ENCODE peak calls at places on chromosome 18, in nine cellular contexts. K, E, X, Z, Y, W, Q, I and P are unnamed samples.

GRCh38 chr18:55588876-55589595 is 1.0 kb upstream of the TCF4 start:
- DNase-seq in K (no peak), E (peak), X (no peak), Z (peak), Y (no peak), W (peak), Q (no peak), I (no peak), P (peak)

GRCh38 chr18:25896178-25896780 is 194.1 kb downstream of the SS18 start:
- DNase-seq in K (peak), E (peak), X (peak), Z (peak), Y (peak), W (peak), Q (peak), I (peak), P (peak)

GRCh38 chr18:74896390-74896991 is 298.8 kb downstream of the ZNF407 start:
- DNase-seq in K (peak), E (peak), X (peak), Z (peak), Y (no peak), W (no peak), Q (peak), I (peak), P (peak)

GRCh38 chr18:73774836-73775509 is 372.7 kb downstream of the FBXO15 start:
- DNase-seq in K (no peak), E (peak), X (no peak), Z (peak), Y (no peak), W (no peak), Q (peak), I (no peak), P (peak)

GRCh38 chr18:43869451-43870008 is 592.2 kb upstream of the SYT4 start:
- DNase-seq in K (no peak), E (no peak), X (no peak), Z (no peak), Y (no peak), W (peak), Q (no peak), I (no peak), P (no peak)

GRCh38 chr18:25516747-25517498 is 165.0 kb upstream of the ZNF521 start:
- DNase-seq in K (no peak), E (no peak), X (no peak), Z (no peak), Y (no peak), W (no peak), Q (peak), I (no peak), P (no peak)

GRCh38 chr18:28267878-28268625 is 91.1 kb upstream of the CDH2 start:
- DNase-seq in K (no peak), E (peak), X (no peak), Z (peak), Y (no peak), W (no peak), Q (no peak), I (no peak), P (peak)

GRCh38 chr18:10726198-10727068 is 200.6 kb downstream of the NAPG start:
- DNase-seq in K (no peak), E (no peak), X (no peak), Z (peak), Y (no peak), W (no peak), Q (no peak), I (no peak), P (no peak)

GRCh38 chr18:59024829-59025228 is 114.9 kb upstream of the SEC11C start:
- DNase-seq in K (no peak), E (no peak), X (no peak), Z (no peak), Y (no peak), W (peak), Q (no peak), I (no peak), P (no peak)

GRCh38 chr18:26003391-26003790 is 87.0 kb downstream of the SS18 start:
- DNase-seq in K (no peak), E (peak), X (no peak), Z (peak), Y (no peak), W (no peak), Q (no peak), I (peak), P (no peak)

GRCh38 chr18:50836521-50836957 is 16.7 kb upstream of the MRO start:
- DNase-seq in K (no peak), E (peak), X (peak), Z (peak), Y (no peak), W (peak), Q (no peak), I (no peak), P (peak)

GRCh38 chr18:26717123-26717522 is 148.4 kb downstream of the AQP4 start:
- DNase-seq in K (no peak), E (no peak), X (no peak), Z (no peak), Y (no peak), W (no peak), Q (no peak), I (no peak), P (no peak)

GRCh38 chr18:54075681-54076080 is 148.8 kb downstream of the MBD2 start:
- DNase-seq in K (no peak), E (peak), X (no peak), Z (peak), Y (no peak), W (no peak), Q (no peak), I (no peak), P (no peak)

GRCh38 chr18:35430721-35431441 is 53.7 kb upstream of the ZNF396 start:
- DNase-seq in K (no peak), E (peak), X (no peak), Z (no peak), Y (no peak), W (no peak), Q (no peak), I (no peak), P (no peak)

GRCh38 chr18:28820353-28820752 is 643.4 kb upstream of the CDH2 start:
- DNase-seq in K (no peak), E (no peak), X (no peak), Z (no peak), Y (no peak), W (no peak), Q (no peak), I (no peak), P (no peak)

GRCh38 chr18:59724116-59724515 is 26.9 kb upstream of the CCBE1 start:
- DNase-seq in K (no peak), E (peak), X (no peak), Z (no peak), Y (no peak), W (no peak), Q (no peak), I (no peak), P (no peak)

GRCh38 chr18:51128533-51128932 is 68.9 kb downstream of the MEX3C start:
- DNase-seq in K (no peak), E (no peak), X (no peak), Z (no peak), Y (no peak), W (no peak), Q (no peak), I (no peak), P (peak)

GRCh38 chr18:73724908-73725307 is 422.7 kb downstream of the FBXO15 start:
- DNase-seq in K (no peak), E (no peak), X (no peak), Z (no peak), Y (no peak), W (peak), Q (no peak), I (no peak), P (no peak)

GRCh38 chr18:58125756-58126155 is 81.7 kb downstream of the NEDD4L start:
- DNase-seq in K (no peak), E (no peak), X (no peak), Z (no peak), Y (no peak), W (no peak), Q (no peak), I (no peak), P (no peak)

GRCh38 chr18:50286391-50287027 is 983 bp downstream of the CXXC1 start:
- DNase-seq in K (peak), E (peak), X (no peak), Z (peak), Y (peak), W (no peak), Q (peak), I (no peak), P (no peak)

GRCh38 chr18:26746284-26747130 is 119.0 kb downstream of the AQP4 start:
- DNase-seq in K (no peak), E (peak), X (no peak), Z (no peak), Y (no peak), W (peak), Q (no peak), I (no peak), P (no peak)

GRCh38 chr18:31102020-31102684 is at the start of gene DSC2:
- DNase-seq in K (no peak), E (peak), X (no peak), Z (peak), Y (peak), W (no peak), Q (peak), I (peak), P (no peak)

GRCh38 chr18:9696112-9696511 is 12.0 kb upstream of the RAB31 start:
- DNase-seq in K (no peak), E (no peak), X (no peak), Z (no peak), Y (no peak), W (peak), Q (no peak), I (no peak), P (no peak)

GRCh38 chr18:6566338-6566911 is 151.7 kb upstream of the L3MBTL4 start:
- DNase-seq in K (no peak), E (peak), X (no peak), Z (peak), Y (no peak), W (no peak), Q (peak), I (no peak), P (no peak)

GRCh38 chr18:39406941-39407340 is 1841.3 kb upstream of the CELF4 start:
- DNase-seq in K (no peak), E (peak), X (no peak), Z (no peak), Y (no peak), W (no peak), Q (no peak), I (no peak), P (no peak)

GRCh38 chr18:10318686-10318960 is 135.8 kb upstream of the APCDD1 start:
- DNase-seq in K (no peak), E (no peak), X (no peak), Z (no peak), Y (no peak), W (peak), Q (peak), I (no peak), P (peak)

GRCh38 chr18:11178951-11179549 is 29.7 kb upstream of the PIEZO2 start:
- DNase-seq in K (no peak), E (no peak), X (no peak), Z (no peak), Y (no peak), W (peak), Q (no peak), I (no peak), P (no peak)

GRCh38 chr18:77133920-77134496 is 1.4 kb upstream of the MBP start:
- DNase-seq in K (no peak), E (no peak), X (no peak), Z (no peak), Y (no peak), W (no peak), Q (peak), I (no peak), P (no peak)

GRCh38 chr18:58502628-58503027 is 126.3 kb downstream of the ALPK2 start:
- DNase-seq in K (no peak), E (no peak), X (peak), Z (no peak), Y (no peak), W (no peak), Q (no peak), I (no peak), P (no peak)

GRCh38 chr18:5057348-5058012 is 139.6 kb downstream of the AKAIN1 start:
- DNase-seq in K (peak), E (peak), X (peak), Z (peak), Y (peak), W (peak), Q (peak), I (peak), P (peak)

GRCh38 chr18:75687626-75688025 is 260.1 kb upstream of the SMIM21 start:
- DNase-seq in K (no peak), E (peak), X (no peak), Z (no peak), Y (no peak), W (no peak), Q (no peak), I (no peak), P (no peak)

GRCh38 chr18:26497881-26498280 is 50.5 kb downstream of the KCTD1 start:
- DNase-seq in K (no peak), E (no peak), X (no peak), Z (no peak), Y (no peak), W (no peak), Q (no peak), I (no peak), P (no peak)

DNA sequence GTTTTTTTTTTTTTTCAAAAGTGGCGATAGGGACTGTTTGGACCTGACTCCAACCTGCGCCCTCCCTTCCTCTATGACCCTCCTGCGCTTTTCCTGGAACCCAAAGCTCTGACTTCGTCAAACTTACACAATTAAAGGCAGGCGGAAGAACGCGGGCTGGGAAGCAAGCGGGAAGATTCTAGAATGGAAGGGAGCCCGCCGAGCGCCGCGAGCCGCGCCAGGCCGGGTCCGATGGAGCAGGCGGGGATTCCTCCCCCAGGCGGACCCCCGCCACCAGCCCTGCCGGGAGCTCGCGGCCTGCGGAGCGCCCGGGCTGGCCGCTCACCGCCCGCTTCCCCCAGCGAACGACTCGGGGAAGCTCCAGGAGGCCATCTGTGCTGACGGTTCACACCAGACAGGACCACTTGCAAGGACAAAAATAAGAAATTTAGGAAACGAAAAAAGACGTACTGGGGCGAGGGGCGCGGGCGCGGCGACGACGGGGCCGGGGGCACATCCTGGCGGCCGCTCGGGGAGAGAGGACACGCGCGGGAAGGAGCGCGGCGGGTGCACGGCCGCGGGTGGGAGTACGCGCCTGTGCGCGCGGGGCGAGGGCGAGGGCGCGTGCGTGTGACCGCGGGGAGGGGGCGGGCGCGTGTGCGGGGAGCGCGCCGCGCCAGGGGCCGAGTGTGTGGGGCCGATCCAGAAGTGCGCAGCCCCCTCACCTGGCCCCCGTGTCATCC is 1.1 kb upstream of the SALL3 start:
- DNase-seq in K (no peak), E (no peak), X (no peak), Z (no peak), Y (no peak), W (no peak), Q (peak), I (no peak), P (no peak)
- TF ChIP-seq EZH2 in K (no peak), E (no peak), X (no peak), Z (no peak), Y (no peak), W (no peak), Q (peak), I (peak), P (peak)

GRCh38 chr18:12908706-12909105 is 24.7 kb upstream of the PTPN2 start:
- DNase-seq in K (no peak), E (no peak), X (no peak), Z (no peak), Y (no peak), W (peak), Q (no peak), I (no peak), P (no peak)

GRCh38 chr18:12907258-12907925 is 23.4 kb upstream of the PTPN2 start:
- DNase-seq in K (no peak), E (no peak), X (no peak), Z (no peak), Y (no peak), W (peak), Q (peak), I (no peak), P (no peak)

GRCh38 chr18:12911928-12912703 is 28.1 kb upstream of the PTPN2 start:
- DNase-seq in K (no peak), E (no peak), X (no peak), Z (no peak), Y (no peak), W (no peak), Q (no peak), I (no peak), P (no peak)

GRCh38 chr18:12906773-12907172 is 22.7 kb upstream of the PTPN2 start:
- DNase-seq in K (no peak), E (no peak), X (no peak), Z (no peak), Y (no peak), W (no peak), Q (no peak), I (no peak), P (no peak)

DNA sequence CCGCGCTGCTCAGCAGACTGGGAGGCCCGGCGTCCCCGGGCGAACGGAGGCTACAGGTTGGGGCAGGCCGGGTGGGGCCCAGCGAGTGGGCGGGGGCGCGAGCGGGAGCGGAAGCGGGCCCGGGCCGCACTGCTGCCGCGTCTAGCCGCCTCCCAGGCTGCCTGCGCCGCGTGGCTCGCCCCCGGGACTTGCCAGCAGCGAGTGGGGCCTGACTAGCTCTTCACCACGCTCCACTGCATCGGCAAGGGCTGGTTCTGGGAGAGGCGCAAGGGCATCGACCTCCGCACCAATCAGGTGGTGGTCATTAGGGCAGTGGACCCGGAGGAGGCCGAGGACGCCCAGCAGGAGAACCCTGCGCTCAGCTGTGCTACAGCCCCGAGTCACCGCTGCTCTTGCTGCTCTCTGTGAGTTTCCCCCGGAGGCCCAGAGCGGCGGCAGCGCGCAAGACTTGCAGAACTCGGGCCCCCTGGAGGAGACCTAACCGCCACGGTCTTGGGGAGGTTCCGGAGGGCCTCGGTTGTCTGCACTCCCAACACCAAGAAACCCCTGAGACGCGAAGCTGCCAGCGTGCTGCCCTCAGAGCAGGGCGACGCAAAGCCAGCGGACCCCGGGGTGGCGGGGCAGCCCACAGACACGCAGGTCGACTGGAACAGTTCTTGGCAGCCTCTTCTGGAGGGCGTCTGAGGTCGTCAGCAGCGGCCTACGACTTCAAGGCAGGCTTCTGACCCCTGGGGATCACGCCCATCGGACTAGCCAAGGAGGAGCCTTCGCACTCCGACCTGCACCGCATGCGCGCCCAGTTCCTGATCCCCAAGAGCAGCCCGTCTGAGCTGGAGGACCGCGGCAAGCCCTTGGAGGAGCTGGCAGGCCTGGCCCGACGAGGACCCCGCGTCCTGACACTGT is 27.2 kb upstream of the PTPN2 start:
- DNase-seq in K (no peak), E (no peak), X (no peak), Z (no peak), Y (no peak), W (peak), Q (no peak), I (peak), P (no peak)
- TF ChIP-seq EZH2 in K (no peak), E (no peak), X (no peak), Z (no peak), Y (no peak), W (no peak), Q (no peak), I (no peak), P (no peak)

GRCh38 chr18:32469691-32470131 is 971 bp downstream of the GAREM1 start:
- DNase-seq in K (no peak), E (peak), X (peak), Z (peak), Y (no peak), W (peak), Q (peak), I (peak), P (peak)
- TF ChIP-seq EZH2 in K (no peak), E (no peak), X (no peak), Z (no peak), Y (no peak), W (no peak), Q (no peak), I (no peak), P (no peak)

DNA sequence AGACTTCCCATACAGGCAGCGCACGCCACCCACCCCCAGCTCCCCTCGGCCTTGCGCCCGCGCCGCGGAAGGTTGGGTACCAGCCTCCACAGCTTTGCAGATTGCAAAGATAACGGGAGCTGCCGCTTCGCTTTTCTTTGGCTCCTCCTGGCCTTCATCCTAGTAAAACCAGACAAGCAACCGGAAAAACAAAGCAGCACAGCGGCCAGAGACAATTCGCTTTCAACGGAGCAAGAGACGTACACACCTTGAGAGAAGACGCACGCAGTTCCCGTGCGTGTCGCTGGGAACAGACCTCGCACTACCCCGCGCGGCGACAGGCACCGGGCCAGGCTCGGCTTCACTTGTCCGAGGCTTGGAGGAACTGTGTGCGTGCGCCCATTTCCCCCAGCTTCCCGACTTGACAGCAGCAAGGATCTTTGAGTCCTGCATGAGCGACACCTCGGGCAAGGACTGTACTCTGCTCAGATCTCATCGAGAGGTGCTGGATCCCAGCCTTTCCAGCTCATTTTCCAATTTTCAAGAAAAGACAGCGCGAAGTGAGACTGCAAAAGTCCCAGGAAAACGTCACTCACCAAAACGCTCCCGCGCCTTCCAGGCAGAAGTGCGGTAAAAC is 964 bp downstream of the ZBTB7C start:
- DNase-seq in K (no peak), E (no peak), X (no peak), Z (no peak), Y (no peak), W (peak), Q (peak), I (no peak), P (no peak)
- TF ChIP-seq EZH2 in K (no peak), E (no peak), X (peak), Z (no peak), Y (no peak), W (peak), Q (peak), I (peak), P (peak)